ENCODE peak calls at places on chromosomes 2 and 18, in four cellular contexts. J is endodermal cell, U is RKO, I is psoas muscle. V is an unnamed sample.

GRCh38 chr18:56662502-56662901 is 11.3 kb downstream of the WDR7 start:
- DNase-seq in J (no peak), U (no peak), I (no peak), V (no peak)

GRCh38 chr2:25373269-25373981 is 31.7 kb upstream of the DNMT3A start:
- DNase-seq in J (peak; percentile 38), U (no peak), I (peak; percentile 89), V (no peak)

GRCh38 chr18:74806700-74807416 is 209.2 kb downstream of the ZNF407 start:
- DNase-seq in J (no peak), U (peak; percentile 94), I (no peak), V (peak; percentile 97)

GRCh38 chr2:105406221-105406620 is 7.4 kb upstream of the FHL2 start:
- DNase-seq in J (no peak), U (peak; percentile 92), I (no peak), V (peak; percentile 64)

GRCh38 chr2:225399509-225399908 is at the start of gene NYAP2:
- DNase-seq in J (no peak), U (no peak), I (no peak), V (no peak)

GRCh38 chr2:109609352-109610024 is 4.3 kb downstream of the SEPTIN10 start:
- DNase-seq in J (peak; percentile 62), U (peak; percentile 84), I (no peak), V (peak; percentile 50)

GRCh38 chr18:54149078-54149697 is 75.3 kb downstream of the MBD2 start:
- DNase-seq in J (peak; percentile 59), U (peak; percentile 88), I (no peak), V (peak; percentile 91)

GRCh38 chr2:132701810-132702209 is 31.8 kb upstream of the LYPD1 start:
- DNase-seq in J (no peak), U (no peak), I (no peak), V (peak; percentile 64)

GRCh38 chr2:195613922-195614321 is 43.1 kb upstream of the SLC39A10 start:
- DNase-seq in J (no peak), U (peak; percentile 77), I (no peak), V (peak; percentile 62)

GRCh38 chr2:164306872-164307271 is 314.4 kb downstream of the GRB14 start:
- DNase-seq in J (no peak), U (no peak), I (no peak), V (no peak)

GRCh38 chr2:9771481-9772017 is 71.7 kb upstream of the TAF1B start:
- DNase-seq in J (peak; percentile 57), U (peak; percentile 51), I (no peak), V (peak; percentile 20)

GRCh38 chr2:231176061-231176460 is 22.4 kb upstream of the ARMC9 start:
- DNase-seq in J (peak; percentile 48), U (no peak), I (no peak), V (no peak)

GRCh38 chr18:24428709-24429108 is 2.2 kb downstream of the IMPACT start:
- DNase-seq in J (no peak), U (no peak), I (no peak), V (peak; percentile 5)